ENCODE peak calls at places on chromosomes 1 and 21, in ten cellular contexts. H is ovary, F is SJCRH30, K is neural crest cell, D is breast epithelium, N is PC-9, M is Calu3, G is NCI-H2029 treated with DMSO at 0.1 percent for 48 hours, S is AG09319, L is SJSA1. E is an unnamed sample.

GRCh38 chr1:64112281-64112680 is 91.1 kb upstream of the UBE2U start:
- DNase-seq in H (no peak), F (no peak), K (no peak), D (no peak), N (peak), M (no peak), G (no peak), S (peak), L (no peak), E (no peak)

GRCh38 chr1:155134858-155135415 is 715 bp upstream of the SLC50A1 start:
- DNase-seq in H (peak), F (peak), K (no peak), D (peak), N (peak), M (peak), G (peak), S (peak), L (peak), E (no peak)

GRCh38 chr1:27570383-27570755 is 33.6 kb downstream of the AHDC1 start:
- DNase-seq in H (peak), F (no peak), K (no peak), D (no peak), N (no peak), M (no peak), G (no peak), S (no peak), L (no peak), E (no peak)

GRCh38 chr1:35637401-35637809 is 3.9 kb downstream of the PSMB2 start:
- DNase-seq in H (no peak), F (peak), K (no peak), D (no peak), N (no peak), M (no peak), G (peak), S (no peak), L (no peak), E (no peak)

GRCh38 chr1:180505732-180506335 is 3.5 kb upstream of the ACBD6 start:
- DNase-seq in H (no peak), F (no peak), K (no peak), D (no peak), N (no peak), M (no peak), G (no peak), S (no peak), L (no peak), E (no peak)

GRCh38 chr1:65722461-65722860 is 70.2 kb upstream of the PDE4B start:
- DNase-seq in H (no peak), F (no peak), K (no peak), D (no peak), N (no peak), M (no peak), G (no peak), S (no peak), L (no peak), E (no peak)

GRCh38 chr1:228417471-228418203 is 976 bp upstream of the TRIM17 start:
- DNase-seq in H (peak), F (no peak), K (no peak), D (no peak), N (peak), M (peak), G (no peak), S (no peak), L (no peak), E (no peak)

GRCh38 chr21:43374228-43374885 is 52.6 kb downstream of the SIK1 start:
- DNase-seq in H (no peak), F (no peak), K (no peak), D (no peak), N (no peak), M (no peak), G (no peak), S (no peak), L (no peak), E (no peak)

GRCh38 chr1:181646723-181647122 is 163.4 kb downstream of the CACNA1E start:
- DNase-seq in H (no peak), F (no peak), K (no peak), D (no peak), N (no peak), M (no peak), G (no peak), S (no peak), L (no peak), E (no peak)

GRCh38 chr21:27425172-27425571 is 458.3 kb upstream of the ADAMTS5 start:
- DNase-seq in H (no peak), F (peak), K (no peak), D (no peak), N (no peak), M (no peak), G (no peak), S (no peak), L (no peak), E (no peak)

GRCh38 chr1:208154679-208155078 is 89.5 kb downstream of the PLXNA2 start:
- DNase-seq in H (no peak), F (no peak), K (no peak), D (no peak), N (peak), M (peak), G (no peak), S (no peak), L (no peak), E (no peak)

GRCh38 chr1:182404764-182405163 is 4.3 kb upstream of the TEDDM1 start:
- DNase-seq in H (no peak), F (no peak), K (no peak), D (no peak), N (no peak), M (no peak), G (no peak), S (no peak), L (no peak), E (no peak)

GRCh38 chr1:44417351-44418021 is 12.4 kb downstream of the RNF220 start:
- DNase-seq in H (no peak), F (peak), K (peak), D (no peak), N (no peak), M (no peak), G (peak), S (no peak), L (no peak), E (no peak)

GRCh38 chr1:116667577-116668105 is at the start of gene IGSF3:
- DNase-seq in H (peak), F (peak), K (peak), D (peak), N (peak), M (peak), G (no peak), S (no peak), L (peak), E (peak)

GRCh38 chr1:156103521-156103947 is 11.0 kb upstream of the LMNA start:
- DNase-seq in H (peak), F (no peak), K (no peak), D (no peak), N (peak), M (peak), G (no peak), S (no peak), L (peak), E (peak)

GRCh38 chr1:33660244-33660643 is 187.8 kb downstream of the ZSCAN20 start:
- DNase-seq in H (no peak), F (no peak), K (no peak), D (no peak), N (no peak), M (no peak), G (no peak), S (no peak), L (no peak), E (no peak)

GRCh38 chr1:18300376-18300775 is 180.4 kb upstream of the KLHDC7A start:
- DNase-seq in H (no peak), F (no peak), K (no peak), D (no peak), N (no peak), M (no peak), G (no peak), S (no peak), L (no peak), E (no peak)

GRCh38 chr1:245704765-245705164 is 550.0 kb downstream of the KIF26B start:
- DNase-seq in H (no peak), F (no peak), K (no peak), D (no peak), N (no peak), M (no peak), G (no peak), S (no peak), L (no peak), E (no peak)

GRCh38 chr1:232114985-232115384 is 488.4 kb downstream of the DISC1 start:
- DNase-seq in H (no peak), F (no peak), K (no peak), D (no peak), N (no peak), M (no peak), G (no peak), S (no peak), L (no peak), E (no peak)

GRCh38 chr1:203378529-203379271 is 27.8 kb upstream of the FMOD start:
- DNase-seq in H (peak), F (no peak), K (no peak), D (no peak), N (no peak), M (no peak), G (no peak), S (no peak), L (no peak), E (no peak)

GRCh38 chr1:210366767-210367166 is 38.1 kb downstream of the HHAT start:
- DNase-seq in H (no peak), F (no peak), K (no peak), D (peak), N (peak), M (peak), G (no peak), S (no peak), L (peak), E (no peak)

GRCh38 chr1:55541296-55541695 is 326.1 kb upstream of the USP24 start:
- DNase-seq in H (no peak), F (no peak), K (no peak), D (no peak), N (no peak), M (no peak), G (no peak), S (no peak), L (no peak), E (no peak)

GRCh38 chr1:82226198-82226505 is 425.4 kb downstream of the ADGRL2 start:
- DNase-seq in H (no peak), F (peak), K (no peak), D (no peak), N (no peak), M (no peak), G (no peak), S (no peak), L (no peak), E (no peak)

GRCh38 chr1:224615861-224616760 is at the start of gene CNIH3:
- DNase-seq in H (no peak), F (no peak), K (peak), D (no peak), N (peak), M (peak), G (peak), S (no peak), L (peak), E (peak)

GRCh38 chr1:162197615-162198497 is 128.4 kb downstream of the NOS1AP start:
- DNase-seq in H (no peak), F (no peak), K (no peak), D (no peak), N (no peak), M (no peak), G (no peak), S (no peak), L (no peak), E (no peak)

GRCh38 chr1:247407180-247407616 is 8.8 kb upstream of the NLRP3 start:
- DNase-seq in H (no peak), F (no peak), K (no peak), D (no peak), N (peak), M (no peak), G (no peak), S (no peak), L (no peak), E (peak)

GRCh38 chr1:170530972-170531757 is 801 bp upstream of the GORAB start:
- DNase-seq in H (peak), F (no peak), K (no peak), D (no peak), N (no peak), M (peak), G (no peak), S (no peak), L (no peak), E (peak)

GRCh38 chr1:52544665-52545525 is 8.0 kb downstream of the TUT4 start:
- DNase-seq in H (no peak), F (no peak), K (no peak), D (no peak), N (no peak), M (no peak), G (no peak), S (no peak), L (no peak), E (no peak)

GRCh38 chr1:211813590-211813989 is 17.0 kb downstream of the LPGAT1 start:
- DNase-seq in H (peak), F (no peak), K (no peak), D (no peak), N (peak), M (no peak), G (no peak), S (no peak), L (no peak), E (no peak)

GRCh38 chr1:16117369-16117768 is 38.5 kb downstream of the EPHA2 start:
- DNase-seq in H (no peak), F (no peak), K (no peak), D (no peak), N (no peak), M (no peak), G (no peak), S (no peak), L (peak), E (no peak)

GRCh38 chr1:169103443-169103842 is 3.0 kb upstream of the ATP1B1 start:
- DNase-seq in H (no peak), F (no peak), K (no peak), D (no peak), N (no peak), M (peak), G (peak), S (no peak), L (no peak), E (no peak)

GRCh38 chr21:37869661-37870060 is 46.6 kb downstream of the KCNJ6 start:
- DNase-seq in H (no peak), F (no peak), K (no peak), D (no peak), N (no peak), M (no peak), G (no peak), S (no peak), L (no peak), E (no peak)

GRCh38 chr1:84225636-84226035 is 75.9 kb upstream of the SAMD13 start:
- DNase-seq in H (no peak), F (peak), K (no peak), D (no peak), N (no peak), M (no peak), G (no peak), S (no peak), L (no peak), E (no peak)

GRCh38 chr1:12180315-12180714 is 13.5 kb downstream of the TNFRSF1B start:
- DNase-seq in H (no peak), F (no peak), K (no peak), D (no peak), N (no peak), M (no peak), G (no peak), S (no peak), L (no peak), E (no peak)

GRCh38 chr1:187999973-188000372 is 1171.2 kb downstream of the PLA2G4A start:
- DNase-seq in H (no peak), F (peak), K (no peak), D (no peak), N (no peak), M (no peak), G (no peak), S (no peak), L (no peak), E (no peak)